ENCODE peak calls at places on chromosomes 13 and 19, in seven cellular contexts. O is transverse colon, H is H1, Y is K562, M is SK-N-SH, R is suprapubic skin, Q is HepG2. A is an unnamed sample.

GRCh38 chr19:518292-519231 is 11.3 kb downstream of the TPGS1 start:
- DNase-seq in Y (peak), O (peak), H (no peak), R (no peak), Q (no peak), M (no peak), A (no peak)

GRCh38 chr19:29122185-29122584 is 90.8 kb downstream of the UQCRFS1 start:
- DNase-seq in R (no peak), Q (no peak), Y (no peak), M (no peak), O (no peak), H (no peak), A (no peak)

GRCh38 chr13:23979361-23980159 is 82.3 kb upstream of the C1QTNF9B start:
- DNase-seq in Q (peak), R (peak), M (peak), H (no peak), Y (no peak), O (peak), A (peak)

GRCh38 chr19:43751466-43752220 is 3.1 kb downstream of the SMG9 start:
- DNase-seq in R (no peak), M (no peak), H (no peak), O (no peak), Q (no peak), Y (no peak), A (no peak)

GRCh38 chr19:51246153-51246552 is 4.7 kb upstream of the SIGLECL1 start:
- DNase-seq in Q (peak), M (no peak), O (no peak), Y (no peak), H (no peak), R (no peak), A (no peak)

GRCh38 chr13:85812282-85812681 is 13.1 kb upstream of the SLITRK6 start:
- DNase-seq in M (no peak), O (no peak), Y (no peak), Q (no peak), H (no peak), R (no peak), A (no peak)

GRCh38 chr19:17292301-17293074 is 10.7 kb downstream of the ABHD8 start:
- DNase-seq in R (peak), O (peak), Q (peak), Y (peak), M (peak), H (peak), A (peak)

GRCh38 chr19:29876414-29876813 is 64.6 kb downstream of the CCNE1 start:
- DNase-seq in Y (no peak), Q (no peak), H (no peak), M (no peak), O (no peak), R (no peak), A (no peak)

GRCh38 chr13:100209857-100210580 is 121.1 kb downstream of the PCCA start:
- DNase-seq in Y (no peak), Q (no peak), H (no peak), O (no peak), M (no peak), R (no peak), A (no peak)

GRCh38 chr13:104011505-104012270 is 945.5 kb upstream of the SLC10A2 start:
- DNase-seq in H (no peak), Y (no peak), M (no peak), R (no peak), Q (no peak), O (no peak), A (peak)

GRCh38 chr19:15115080-15115479 is 7.9 kb downstream of the SYDE1 start:
- DNase-seq in O (peak), H (no peak), R (no peak), Q (no peak), M (peak), Y (no peak), A (peak)

GRCh38 chr19:46911456-46911855 is 50.7 kb downstream of the ARHGAP35 start:
- DNase-seq in R (no peak), Y (no peak), H (no peak), M (no peak), O (no peak), Q (no peak), A (no peak)

GRCh38 chr19:1651548-1652394 is 644 bp downstream of the TCF3 start:
- DNase-seq in R (peak), O (peak), H (no peak), Q (no peak), Y (peak), M (peak), A (no peak)

GRCh38 chr19:48568345-48568886 is 16.4 kb downstream of the SULT2B1 start:
- DNase-seq in M (peak), Y (peak), Q (peak), R (peak), H (no peak), O (peak), A (peak)

GRCh38 chr13:109385161-109385560 is 401.2 kb downstream of the IRS2 start:
- DNase-seq in H (no peak), Q (no peak), R (no peak), O (no peak), Y (no peak), M (no peak), A (no peak)

GRCh38 chr13:95091755-95092154 is 209.5 kb downstream of the ABCC4 start:
- DNase-seq in R (no peak), Q (no peak), H (no peak), O (no peak), M (no peak), Y (no peak), A (no peak)

GRCh38 chr19:14103310-14103709 is 12.8 kb upstream of the SAMD1 start:
- DNase-seq in M (no peak), O (no peak), Y (no peak), Q (no peak), R (no peak), H (no peak), A (no peak)

GRCh38 chr19:37905936-37906867 is at the start of gene WDR87:
- DNase-seq in H (peak), Y (peak), Q (peak), M (peak), R (peak), O (peak), A (peak)

GRCh38 chr13:113862766-113863510 is 938 bp downstream of the GAS6 start:
- DNase-seq in Y (peak), M (peak), R (peak), Q (no peak), O (peak), H (no peak), A (peak)

GRCh38 chr19:27740396-27740795 is 1472.6 kb downstream of the UQCRFS1 start:
- DNase-seq in Y (no peak), H (no peak), Q (no peak), O (no peak), R (peak), M (no peak), A (peak)

GRCh38 chr13:40058757-40059236 is 403.3 kb downstream of the COG6 start:
- DNase-seq in R (no peak), Q (no peak), H (no peak), M (no peak), Y (no peak), O (no peak), A (no peak)

GRCh38 chr13:97335488-97336134 is 98.4 kb upstream of the RAP2A start:
- DNase-seq in M (no peak), Q (no peak), H (no peak), O (no peak), Y (no peak), R (no peak), A (no peak)

GRCh38 chr19:38977445-38978314 is 2.1 kb upstream of the FBXO17 start:
- DNase-seq in Q (no peak), H (no peak), M (no peak), R (no peak), Y (no peak), O (no peak), A (no peak)

GRCh38 chr13:29260684-29261083 is 334.8 kb downstream of the SLC7A1 start:
- DNase-seq in Q (no peak), Y (no peak), R (no peak), O (no peak), H (no peak), M (no peak), A (no peak)

GRCh38 chr19:45885556-45886426 is at the start of gene IRF2BP1:
- DNase-seq in M (peak), O (peak), Y (peak), H (no peak), R (peak), Q (peak), A (peak)

GRCh38 chr13:109918179-109918651 is 131.8 kb upstream of the IRS2 start:
- DNase-seq in O (no peak), H (no peak), Q (no peak), Y (no peak), M (no peak), R (no peak), A (no peak)

GRCh38 chr19:23788415-23788814 is 29.7 kb upstream of the ZNF681 start:
- DNase-seq in O (no peak), H (no peak), Q (no peak), Y (no peak), M (no peak), R (no peak), A (no peak)

GRCh38 chr19:38932425-38933179 is 1.9 kb downstream of the MRPS12 start:
- DNase-seq in O (no peak), Q (peak), R (no peak), H (no peak), Y (peak), M (no peak), A (no peak)

GRCh38 chr13:32940601-32941000 is 75.6 kb upstream of the KL start:
- DNase-seq in M (peak), O (no peak), Y (no peak), Q (no peak), R (no peak), H (no peak), A (no peak)

GRCh38 chr19:11019824-11020223 is 59.0 kb downstream of the SMARCA4 start:
- DNase-seq in Y (no peak), O (no peak), Q (no peak), H (no peak), M (no peak), R (no peak), A (no peak)

GRCh38 chr19:41328157-41328817 is 18.3 kb downstream of the CCDC97 start:
- DNase-seq in H (no peak), R (no peak), M (no peak), Q (no peak), Y (no peak), O (no peak), A (no peak)

GRCh38 chr19:6224308-6224675 is 55.5 kb downstream of the MLLT1 start:
- DNase-seq in Q (no peak), Y (no peak), H (no peak), R (no peak), M (no peak), O (no peak), A (peak)

GRCh38 chr13:49551245-49551644 is 34.1 kb downstream of the RCBTB1 start:
- DNase-seq in M (no peak), H (no peak), Y (no peak), O (no peak), Q (no peak), R (no peak), A (no peak)

GRCh38 chr13:41565221-41565620 is 107.9 kb downstream of the RGCC start:
- DNase-seq in R (no peak), Q (peak), Y (no peak), H (no peak), M (no peak), O (no peak), A (no peak)

DNA sequence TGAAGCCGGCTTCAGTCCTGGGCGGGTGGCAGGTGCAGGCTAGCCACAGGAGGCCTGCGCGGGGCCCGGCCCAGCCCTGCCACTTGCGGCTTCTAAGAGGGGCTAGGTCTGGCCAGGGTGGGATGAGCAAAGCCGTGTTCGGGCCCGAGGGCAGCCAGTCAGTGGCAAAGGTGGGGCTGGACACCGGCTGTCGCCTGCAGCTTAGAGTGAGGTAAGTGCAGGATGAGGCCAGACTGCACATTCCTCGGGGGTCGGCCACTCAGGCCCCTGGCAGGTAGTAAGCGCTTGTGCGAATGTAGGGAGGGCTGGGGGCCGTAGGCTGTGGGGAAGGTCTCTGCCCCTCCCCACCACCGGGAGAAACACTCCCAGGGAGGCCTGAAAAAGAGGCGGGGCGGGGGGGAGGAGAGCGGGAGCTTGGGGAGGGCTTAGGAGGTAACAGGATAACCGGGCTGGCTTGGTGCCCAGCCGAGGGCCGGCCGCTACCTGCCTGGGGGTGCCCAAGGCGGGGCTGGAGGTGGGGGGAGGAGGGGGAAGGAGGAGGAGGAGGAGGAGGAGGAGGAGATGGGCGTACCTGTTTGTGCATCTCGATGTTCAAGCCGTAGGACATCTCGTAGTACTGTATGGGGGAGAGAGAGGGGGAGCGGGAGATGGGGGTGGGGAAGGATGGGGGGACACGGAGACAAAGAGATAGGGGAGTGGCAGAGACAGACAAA is 6.4 kb downstream of the TLE5 start:
- DNase-seq in M (no peak), Q (no peak), O (peak), R (no peak), H (no peak), Y (peak), A (peak)
- TF ChIP-seq EP300 in M (no peak), Q (no peak), O (no peak), R (no peak), H (no peak), Y (no peak), A (no peak)

DNA sequence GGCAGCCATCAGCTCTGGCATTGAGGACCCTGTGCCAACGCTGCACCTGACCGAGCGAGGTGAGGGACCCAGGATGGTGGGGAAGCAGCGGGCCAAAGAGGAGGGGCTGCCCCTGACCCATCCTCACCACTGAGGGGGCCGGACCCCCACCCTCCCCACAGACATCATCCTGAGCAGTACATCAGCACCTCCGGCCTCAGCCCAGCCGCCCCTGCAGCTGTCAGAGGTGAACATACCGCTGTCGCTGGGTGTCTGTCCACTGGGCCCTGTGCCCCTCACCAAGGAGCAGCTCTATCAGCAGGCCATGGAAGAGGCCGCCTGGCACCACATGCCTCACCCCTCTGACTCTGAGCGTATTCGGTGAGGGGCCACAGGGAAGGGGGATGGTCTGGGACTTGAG is 7.3 kb downstream of the LENG1 start:
- DNase-seq in R (no peak), H (no peak), O (no peak), Y (no peak), M (no peak), Q (no peak), A (no peak)
- TF ChIP-seq POLR2AphosphoS5 in R (no peak), H (no peak), O (no peak), Y (no peak), M (no peak), Q (no peak), A (no peak)

GRCh38 chr19:18292810-18293641 is 11.6 kb upstream of the JUND start:
- DNase-seq in Q (peak), O (peak), Y (peak), R (peak), H (peak), M (peak), A (peak)
- TF ChIP-seq EP300 in Q (no peak), O (no peak), Y (peak), R (no peak), H (peak), M (peak), A (no peak)

DNA sequence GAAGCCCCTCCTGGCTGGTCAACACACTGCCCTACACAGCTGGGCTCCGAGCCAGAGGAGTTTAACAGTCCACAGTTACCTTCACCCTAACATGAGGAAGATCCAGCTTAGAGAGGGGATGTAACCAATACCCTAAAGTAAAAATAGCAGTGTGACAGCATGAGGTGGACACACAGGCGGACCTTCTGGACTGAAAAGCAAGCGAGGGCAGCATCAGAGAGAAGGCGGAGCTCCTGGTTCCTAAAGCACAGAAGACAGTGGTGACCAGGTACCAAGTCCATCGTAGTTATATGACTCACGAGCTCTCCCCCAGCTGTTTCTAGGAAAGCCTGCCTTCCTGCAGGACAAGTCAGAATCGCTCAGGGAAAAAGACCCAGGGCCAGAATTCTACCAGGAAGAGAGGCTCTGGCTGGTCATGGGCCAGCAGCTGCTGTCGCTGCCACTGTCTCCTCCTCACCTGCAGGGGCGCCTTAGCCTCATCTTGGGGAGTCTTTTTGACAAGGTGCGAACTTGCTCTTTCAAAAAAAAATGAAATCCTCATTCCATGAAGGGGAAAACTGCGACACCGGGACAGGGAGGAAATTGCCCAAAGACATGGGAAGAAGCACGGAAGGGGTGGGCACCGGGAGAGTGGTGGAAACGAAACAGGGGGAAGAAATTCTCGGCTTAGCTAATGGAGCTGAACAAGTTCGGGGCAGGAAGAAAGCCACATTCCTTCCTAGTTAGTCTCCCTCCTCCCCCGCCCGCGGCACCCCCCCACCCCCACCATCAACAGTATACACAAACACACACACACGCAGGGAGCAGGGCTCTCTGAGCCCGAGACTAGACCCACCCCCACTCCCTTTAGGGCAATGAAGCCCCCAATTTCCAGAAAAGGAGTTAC is 1.7 kb downstream of the ELL start:
- DNase-seq in O (peak), H (no peak), M (peak), R (peak), Y (no peak), Q (peak), A (peak)
- TF ChIP-seq POLR2AphosphoS5 in O (peak), H (no peak), M (no peak), R (no peak), Y (no peak), Q (peak), A (peak)

GRCh38 chr19:58326914-58327726 is at the start of gene ZSCAN22:
- DNase-seq in Y (peak), Q (peak), M (peak), O (peak), H (peak), R (peak), A (peak)
- TF ChIP-seq EP300 in Y (peak), Q (no peak), M (no peak), O (no peak), H (no peak), R (no peak), A (no peak)

DNA sequence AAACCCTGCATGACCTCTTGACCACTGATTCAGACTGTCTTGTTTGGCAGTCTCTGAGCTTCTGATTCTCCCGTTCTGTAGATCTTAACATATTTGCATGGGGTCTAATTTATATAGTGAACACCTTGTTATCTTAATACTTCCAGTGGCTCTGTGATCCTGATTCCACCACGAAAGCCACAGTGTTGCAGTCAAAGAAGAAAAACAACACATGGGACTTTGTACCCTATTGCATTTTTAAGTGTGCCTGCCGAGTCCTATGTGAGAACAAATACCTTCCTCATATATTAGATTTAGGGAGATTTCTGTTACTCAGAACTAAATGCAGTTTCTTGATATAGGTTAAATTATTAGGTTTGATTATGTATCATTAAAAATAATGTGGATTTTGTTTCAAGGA is 12.3 kb upstream of the ZNF556 start:
- DNase-seq in O (no peak), M (no peak), R (no peak), Q (peak), Y (no peak), H (no peak), A (no peak)
- TF ChIP-seq POLR2AphosphoS5 in O (no peak), M (no peak), R (no peak), Q (no peak), Y (no peak), H (no peak), A (no peak)

A was measured in stomach.